ENCODE peak calls at places on chromosomes 5 and 9, in five cellular contexts. One of them, this sample, is unnamed.

GRCh38 chr5:135944967-135945560 is 9.7 kb downstream of the LECT2 start:
- DNase-seq in A549: peak; percentile 89
- DNase-seq in IMR-90: peak; percentile 89
- DNase-seq in GM12878: no peak
- DNase-seq in SK-N-SH: peak; percentile 66
- DNase-seq in this sample: peak; percentile 21

GRCh38 chr9:113701741-113702422 is 174.2 kb upstream of the ZNF618 start:
- DNase-seq in A549: no peak
- DNase-seq in IMR-90: no peak
- DNase-seq in GM12878: no peak
- DNase-seq in SK-N-SH: no peak
- DNase-seq in this sample: no peak

GRCh38 chr9:92032891-92033290 is 82.3 kb downstream of the SPTLC1 start:
- DNase-seq in A549: no peak
- DNase-seq in IMR-90: no peak
- DNase-seq in GM12878: no peak
- DNase-seq in SK-N-SH: no peak
- DNase-seq in this sample: no peak

GRCh38 chr5:142314129-142314528 is 10.7 kb downstream of the SPRY4 start:
- DNase-seq in A549: no peak
- DNase-seq in IMR-90: no peak
- DNase-seq in GM12878: no peak
- DNase-seq in SK-N-SH: no peak
- DNase-seq in this sample: no peak

GRCh38 chr9:113484258-113484730 is 20.8 kb downstream of the RGS3 start:
- DNase-seq in A549: peak; percentile 26
- DNase-seq in IMR-90: peak; percentile 28
- DNase-seq in GM12878: no peak
- DNase-seq in SK-N-SH: peak; percentile 74
- DNase-seq in this sample: no peak

GRCh38 chr9:132683873-132684272 is 13.6 kb downstream of the GTF3C4 start:
- DNase-seq in A549: no peak
- DNase-seq in IMR-90: no peak
- DNase-seq in GM12878: no peak
- DNase-seq in SK-N-SH: no peak
- DNase-seq in this sample: no peak

GRCh38 chr5:169950333-169950732 is 30.0 kb downstream of the INSYN2B start:
- DNase-seq in A549: no peak
- DNase-seq in IMR-90: no peak
- DNase-seq in GM12878: no peak
- DNase-seq in SK-N-SH: no peak
- DNase-seq in this sample: no peak

GRCh38 chr5:57468481-57469165 is 14.0 kb downstream of the ACTBL2 start:
- DNase-seq in A549: no peak
- DNase-seq in IMR-90: peak; percentile 85
- DNase-seq in GM12878: no peak
- DNase-seq in SK-N-SH: no peak
- DNase-seq in this sample: no peak

GRCh38 chr5:138240690-138241385 is 27.7 kb upstream of the CDC23 start:
- DNase-seq in A549: no peak
- DNase-seq in IMR-90: no peak
- DNase-seq in GM12878: no peak
- DNase-seq in SK-N-SH: no peak
- DNase-seq in this sample: no peak

GRCh38 chr5:87686018-87686417 is 273.3 kb upstream of the CCNH start:
- DNase-seq in A549: no peak
- DNase-seq in IMR-90: no peak
- DNase-seq in GM12878: no peak
- DNase-seq in SK-N-SH: no peak
- DNase-seq in this sample: no peak

GRCh38 chr5:136525546-136525945 is 160.2 kb upstream of the TRPC7 start:
- DNase-seq in A549: no peak
- DNase-seq in IMR-90: no peak
- DNase-seq in GM12878: no peak
- DNase-seq in SK-N-SH: no peak
- DNase-seq in this sample: no peak

GRCh38 chr9:78882501-78882900 is 585.6 kb downstream of the PSAT1 start:
- DNase-seq in A549: no peak
- DNase-seq in IMR-90: no peak
- DNase-seq in GM12878: no peak
- DNase-seq in SK-N-SH: no peak
- DNase-seq in this sample: no peak

GRCh38 chr5:163379298-163380155 is 57.9 kb upstream of the CCNG1 start:
- DNase-seq in A549: peak; percentile 79
- DNase-seq in IMR-90: peak; percentile 80
- DNase-seq in GM12878: no peak
- DNase-seq in SK-N-SH: no peak
- DNase-seq in this sample: peak; percentile 73

GRCh38 chr5:61625682-61626620 is 293.9 kb downstream of the ZSWIM6 start:
- DNase-seq in A549: peak; percentile 66
- DNase-seq in IMR-90: peak; percentile 11
- DNase-seq in GM12878: no peak
- DNase-seq in SK-N-SH: no peak
- DNase-seq in this sample: peak; percentile 15

GRCh38 chr5:180050106-180050929 is 21.2 kb downstream of the RNF130 start:
- DNase-seq in A549: no peak
- DNase-seq in IMR-90: no peak
- DNase-seq in GM12878: no peak
- DNase-seq in SK-N-SH: no peak
- DNase-seq in this sample: no peak

GRCh38 chr9:80040457-80040856 is 468.7 kb downstream of the TLE4 start:
- DNase-seq in A549: no peak
- DNase-seq in IMR-90: no peak
- DNase-seq in GM12878: no peak
- DNase-seq in SK-N-SH: no peak
- DNase-seq in this sample: no peak

GRCh38 chr5:40431734-40432133 is 248.0 kb upstream of the PTGER4 start:
- DNase-seq in A549: no peak
- DNase-seq in IMR-90: no peak
- DNase-seq in GM12878: no peak
- DNase-seq in SK-N-SH: no peak
- DNase-seq in this sample: no peak

GRCh38 chr5:40441733-40442132 is 238.0 kb upstream of the PTGER4 start:
- DNase-seq in A549: no peak
- DNase-seq in IMR-90: no peak
- DNase-seq in GM12878: no peak
- DNase-seq in SK-N-SH: no peak
- DNase-seq in this sample: no peak

GRCh38 chr5:40432836-40433235 is 246.9 kb upstream of the PTGER4 start:
- DNase-seq in A549: no peak
- DNase-seq in IMR-90: no peak
- DNase-seq in GM12878: no peak
- DNase-seq in SK-N-SH: no peak
- DNase-seq in this sample: no peak

GRCh38 chr5:40437452-40437861 is 242.3 kb upstream of the PTGER4 start:
- DNase-seq in A549: peak; percentile 47
- DNase-seq in IMR-90: peak; percentile 87
- DNase-seq in GM12878: no peak
- DNase-seq in SK-N-SH: no peak
- DNase-seq in this sample: no peak

GRCh38 chr5:40436535-40437237 is 243.0 kb upstream of the PTGER4 start:
- DNase-seq in A549: no peak
- DNase-seq in IMR-90: no peak
- DNase-seq in GM12878: no peak
- DNase-seq in SK-N-SH: no peak
- DNase-seq in this sample: no peak
- TF ChIP-seq RCOR1 in A549: no peak
- TF ChIP-seq RCOR1 in IMR-90: no peak
- TF ChIP-seq RCOR1 in GM12878: no peak
- TF ChIP-seq RCOR1 in SK-N-SH: no peak
- TF ChIP-seq RCOR1 in this sample: no peak

GRCh38 chr5:151097081-151097480 is 16.2 kb upstream of the TNIP1 start:
- DNase-seq in A549: no peak
- DNase-seq in IMR-90: no peak
- DNase-seq in GM12878: no peak
- DNase-seq in SK-N-SH: no peak
- DNase-seq in this sample: no peak

GRCh38 chr5:151100690-151101089 is 19.9 kb upstream of the TNIP1 start:
- DNase-seq in A549: no peak
- DNase-seq in IMR-90: no peak
- DNase-seq in GM12878: no peak
- DNase-seq in SK-N-SH: no peak
- DNase-seq in this sample: peak; percentile 20

GRCh38 chr5:151095341-151096000 is 14.6 kb upstream of the TNIP1 start:
- DNase-seq in A549: peak; percentile 41
- DNase-seq in IMR-90: no peak
- DNase-seq in GM12878: no peak
- DNase-seq in SK-N-SH: peak; percentile 36
- DNase-seq in this sample: peak; percentile 30

GRCh38 chr5:151096001-151096373 is 15.2 kb upstream of the TNIP1 start:
- DNase-seq in A549: no peak
- DNase-seq in IMR-90: no peak
- DNase-seq in GM12878: no peak
- DNase-seq in SK-N-SH: no peak
- DNase-seq in this sample: no peak

GRCh38 chr5:151098185-151098813 is 17.5 kb upstream of the TNIP1 start:
- DNase-seq in A549: no peak
- DNase-seq in IMR-90: no peak
- DNase-seq in GM12878: no peak
- DNase-seq in SK-N-SH: no peak
- DNase-seq in this sample: no peak
- TF ChIP-seq RCOR1 in A549: no peak
- TF ChIP-seq RCOR1 in IMR-90: no peak
- TF ChIP-seq RCOR1 in GM12878: peak; percentile 73
- TF ChIP-seq RCOR1 in SK-N-SH: no peak
- TF ChIP-seq RCOR1 in this sample: no peak

GRCh38 chr5:89211836-89212235 is 328.9 kb upstream of the MEF2C start:
- DNase-seq in A549: no peak
- DNase-seq in IMR-90: peak; percentile 83
- DNase-seq in GM12878: no peak
- DNase-seq in SK-N-SH: no peak
- DNase-seq in this sample: no peak
- TF ChIP-seq RCOR1 in A549: no peak
- TF ChIP-seq RCOR1 in IMR-90: no peak
- TF ChIP-seq RCOR1 in GM12878: no peak
- TF ChIP-seq RCOR1 in SK-N-SH: no peak
- TF ChIP-seq RCOR1 in this sample: no peak

GRCh38 chr5:9166202-9167147 is 379.4 kb downstream of the SEMA5A start:
- DNase-seq in A549: no peak
- DNase-seq in IMR-90: no peak
- DNase-seq in GM12878: no peak
- DNase-seq in SK-N-SH: no peak
- DNase-seq in this sample: no peak
- TF ChIP-seq RCOR1 in A549: no peak
- TF ChIP-seq RCOR1 in IMR-90: no peak
- TF ChIP-seq RCOR1 in GM12878: no peak
- TF ChIP-seq RCOR1 in SK-N-SH: no peak
- TF ChIP-seq RCOR1 in this sample: no peak

GRCh38 chr5:39399135-39400036 is 25.4 kb downstream of the DAB2 start:
- DNase-seq in A549: peak; percentile 89
- DNase-seq in IMR-90: peak; percentile 98
- DNase-seq in GM12878: no peak
- DNase-seq in SK-N-SH: no peak
- DNase-seq in this sample: peak; percentile 45
- TF ChIP-seq RCOR1 in A549: no peak
- TF ChIP-seq RCOR1 in IMR-90: peak; percentile 49
- TF ChIP-seq RCOR1 in GM12878: no peak
- TF ChIP-seq RCOR1 in SK-N-SH: no peak
- TF ChIP-seq RCOR1 in this sample: peak; percentile 94

GRCh38 chr9:10479172-10479571 is 133.6 kb downstream of the PTPRD start:
- DNase-seq in A549: peak; percentile 9
- DNase-seq in IMR-90: no peak
- DNase-seq in GM12878: no peak
- DNase-seq in SK-N-SH: peak; percentile 7
- DNase-seq in this sample: no peak
- TF ChIP-seq RCOR1 in A549: no peak
- TF ChIP-seq RCOR1 in IMR-90: no peak
- TF ChIP-seq RCOR1 in GM12878: no peak
- TF ChIP-seq RCOR1 in SK-N-SH: no peak
- TF ChIP-seq RCOR1 in this sample: no peak

GRCh38 chr5:140795259-140795641 is 598 bp downstream of the PCDHA2 start:
- DNase-seq in A549: peak; percentile 41
- DNase-seq in IMR-90: no peak
- DNase-seq in GM12878: no peak
- DNase-seq in SK-N-SH: no peak
- DNase-seq in this sample: no peak
- TF ChIP-seq RCOR1 in A549: no peak
- TF ChIP-seq RCOR1 in IMR-90: no peak
- TF ChIP-seq RCOR1 in GM12878: no peak
- TF ChIP-seq RCOR1 in SK-N-SH: no peak
- TF ChIP-seq RCOR1 in this sample: no peak